ENCODE peak calls at places on chromosomes 7 and 10, in ten cellular contexts. Y is esophagus squamous epithelium, S is HepG2, N is Peyer's patch, M is IMR-90, U is adrenal gland, Z is uterus, K is tibial nerve, A is right lobe of liver, W is prostate gland. R is an unnamed sample.

GRCh38 chr10:7412482-7413251 is 1.8 kb upstream of the SFMBT2 start:
- DNase-seq in Y (no peak), A (peak; percentile 58), U (peak; percentile 59), S (no peak), Z (no peak), K (no peak), W (peak; percentile 56), M (no peak), N (peak; percentile 62), R (no peak)

GRCh38 chr10:118958984-118959916 is 70.3 kb upstream of the NANOS1 start:
- DNase-seq in Z (peak; percentile 37), W (peak; percentile 32), M (peak; percentile 25), A (no peak), Y (no peak), U (peak; percentile 93), N (peak; percentile 51), K (peak; percentile 32), S (no peak), R (peak; percentile 91)

GRCh38 chr10:83346216-83346910 is 792.9 kb upstream of the GHITM start:
- DNase-seq in W (no peak), A (no peak), Y (no peak), S (no peak), Z (no peak), U (no peak), M (peak; percentile 4), N (no peak), K (no peak), R (no peak)

GRCh38 chr10:33612116-33612515 is 277.6 kb upstream of the NRP1 start:
- DNase-seq in A (no peak), Y (no peak), S (no peak), K (no peak), W (no peak), Z (no peak), N (no peak), U (no peak), M (peak; percentile 1), R (peak; percentile 26)

GRCh38 chr7:23529262-23529859 is 2.4 kb downstream of the TRA2A start:
- DNase-seq in K (no peak), M (no peak), S (no peak), Z (no peak), A (no peak), Y (no peak), N (no peak), W (no peak), U (no peak), R (no peak)

GRCh38 chr7:116429986-116430619 is 69.4 kb upstream of the CAV2 start:
- DNase-seq in Y (no peak), Z (no peak), U (no peak), S (no peak), N (no peak), W (no peak), K (no peak), M (no peak), A (no peak), R (no peak)

GRCh38 chr10:77111611-77112550 is 525.7 kb downstream of the KCNMA1 start:
- DNase-seq in S (peak; percentile 60), N (no peak), W (no peak), U (peak; percentile 16), Z (no peak), K (no peak), Y (no peak), A (no peak), M (peak; percentile 87), R (no peak)

GRCh38 chr10:110568055-110568735 is 700 bp downstream of the SMC3 start:
- DNase-seq in K (peak; percentile 25), Y (no peak), A (no peak), M (no peak), N (peak; percentile 75), S (peak; percentile 21), Z (peak; percentile 30), W (peak; percentile 25), U (peak; percentile 37), R (peak; percentile 32)

DNA sequence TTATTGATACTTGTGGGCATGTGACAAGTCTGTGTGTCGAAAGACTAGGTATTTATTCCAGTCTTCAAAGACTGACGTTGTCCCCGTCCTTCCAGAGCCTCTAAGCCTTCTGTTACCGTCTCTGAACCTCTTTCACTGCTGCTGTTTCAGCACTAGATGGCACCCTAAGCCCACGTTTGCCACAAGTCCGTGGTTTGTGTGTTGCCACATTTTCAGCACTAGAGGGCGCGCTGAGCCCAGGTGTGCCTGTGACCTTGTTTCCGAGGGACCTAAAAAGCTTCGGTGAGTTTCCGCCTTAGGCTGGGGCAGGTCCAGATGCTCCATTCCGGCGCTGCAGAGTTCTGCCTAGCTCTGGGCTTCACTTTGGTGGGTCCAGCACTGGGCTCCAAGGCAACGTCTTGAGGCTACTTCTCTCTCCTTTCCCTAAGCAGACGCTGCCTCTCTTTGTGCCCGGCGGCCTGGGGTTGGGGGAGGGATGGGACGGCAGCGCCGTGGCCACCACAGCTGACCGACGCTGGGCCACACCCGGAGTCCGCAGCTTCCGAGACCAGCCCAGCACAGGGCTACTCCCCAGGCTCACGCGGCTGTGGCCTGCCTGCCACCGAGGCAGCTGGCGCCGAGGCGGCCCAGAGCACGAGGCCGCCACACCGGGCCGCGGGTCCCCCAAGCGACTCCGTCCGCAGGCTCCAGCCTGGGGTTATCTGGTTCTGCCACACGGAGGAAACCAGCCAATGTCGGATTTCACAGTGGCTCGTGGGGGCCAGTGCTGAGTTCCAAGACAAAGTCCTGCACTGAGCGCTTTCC is 520.2 kb downstream of the REEP3 start:
- DNase-seq in U (peak; percentile 80), S (peak; percentile 65), Y (peak; percentile 12), N (peak; percentile 82), K (peak; percentile 33), A (peak; percentile 73), Z (peak; percentile 39), M (peak; percentile 72), W (peak; percentile 48), R (peak; percentile 92)
- H3K4me3 ChIP-seq in U (peak overlapping the region; percentile 16), S (no peak overlapping the region), Y (peak overlapping the region; percentile 13), N (peak overlapping the region; percentile 31), K (no peak overlapping the region), A (peak overlapping the region; percentile 29), Z (no peak overlapping the region), M (no peak overlapping the region), W (peak overlapping the region; percentile 7), R (no peak overlapping the region)

GRCh38 chr10:101031128-101031795 is at the start of the genes PDZD7 and SFXN3:
- DNase-seq in A (peak; percentile 98), Z (peak; percentile 96), K (peak; percentile 94), N (peak; percentile 99), W (peak; percentile 95), U (peak; percentile 96), S (peak; percentile 79), Y (peak; percentile 58), M (peak; percentile 91), R (peak; percentile 94)

GRCh38 chr10:101030492-101031127 is 319 bp downstream of the PDZD7 start:
- DNase-seq in U (no peak), Y (no peak), W (no peak), N (peak; percentile 62), A (no peak), M (no peak), S (no peak), K (no peak), Z (no peak), R (no peak)

GRCh38 chr10:101031796-101032636 is 982 bp downstream of the SFXN3 start:
- DNase-seq in Y (no peak), U (peak; percentile 79), K (peak; percentile 71), N (peak; percentile 95), Z (peak; percentile 69), A (peak; percentile 82), M (peak; percentile 63), W (peak; percentile 66), S (peak; percentile 49), R (peak; percentile 86)

GRCh38 chr10:101035314-101035713 is 4.3 kb downstream of the SFXN3 start:
- DNase-seq in W (no peak), M (no peak), Z (no peak), S (no peak), Y (no peak), K (no peak), U (no peak), N (no peak), A (no peak), R (no peak)

GRCh38 chr10:101032637-101033201 is 1.7 kb downstream of the SFXN3 start:
- DNase-seq in S (peak; percentile 44), K (no peak), N (no peak), A (peak; percentile 42), Z (peak; percentile 72), Y (no peak), W (no peak), M (peak; percentile 91), U (peak; percentile 78), R (peak; percentile 74)
- TF ChIP-seq POLR2A in S (peak; percentile 25), K (no peak), N (peak; percentile 67), A (no peak), Z (no peak), Y (no peak), W (no peak), M (peak; percentile 90), U (peak; percentile 62), R (no peak)

GRCh38 chr10:79140906-79141305 is 72.1 kb downstream of the ZMIZ1 start:
- DNase-seq in Y (no peak), S (no peak), A (no peak), W (no peak), U (no peak), M (peak; percentile 46), N (no peak), Z (no peak), K (no peak), R (no peak)

GRCh38 chr10:79143879-79144278 is 75.1 kb downstream of the ZMIZ1 start:
- DNase-seq in U (no peak), N (no peak), S (no peak), K (no peak), A (no peak), Z (no peak), M (no peak), W (no peak), Y (no peak), R (no peak)

GRCh38 chr10:79144341-79145173 is 75.8 kb downstream of the ZMIZ1 start:
- DNase-seq in A (no peak), W (no peak), Z (no peak), Y (no peak), M (no peak), N (no peak), K (no peak), S (no peak), U (no peak), R (no peak)

GRCh38 chr10:79142064-79142491 is 73.3 kb downstream of the ZMIZ1 start:
- DNase-seq in U (peak; percentile 79), S (no peak), M (peak; percentile 85), K (no peak), N (no peak), Z (peak; percentile 92), A (no peak), W (no peak), Y (no peak), R (no peak)

DNA sequence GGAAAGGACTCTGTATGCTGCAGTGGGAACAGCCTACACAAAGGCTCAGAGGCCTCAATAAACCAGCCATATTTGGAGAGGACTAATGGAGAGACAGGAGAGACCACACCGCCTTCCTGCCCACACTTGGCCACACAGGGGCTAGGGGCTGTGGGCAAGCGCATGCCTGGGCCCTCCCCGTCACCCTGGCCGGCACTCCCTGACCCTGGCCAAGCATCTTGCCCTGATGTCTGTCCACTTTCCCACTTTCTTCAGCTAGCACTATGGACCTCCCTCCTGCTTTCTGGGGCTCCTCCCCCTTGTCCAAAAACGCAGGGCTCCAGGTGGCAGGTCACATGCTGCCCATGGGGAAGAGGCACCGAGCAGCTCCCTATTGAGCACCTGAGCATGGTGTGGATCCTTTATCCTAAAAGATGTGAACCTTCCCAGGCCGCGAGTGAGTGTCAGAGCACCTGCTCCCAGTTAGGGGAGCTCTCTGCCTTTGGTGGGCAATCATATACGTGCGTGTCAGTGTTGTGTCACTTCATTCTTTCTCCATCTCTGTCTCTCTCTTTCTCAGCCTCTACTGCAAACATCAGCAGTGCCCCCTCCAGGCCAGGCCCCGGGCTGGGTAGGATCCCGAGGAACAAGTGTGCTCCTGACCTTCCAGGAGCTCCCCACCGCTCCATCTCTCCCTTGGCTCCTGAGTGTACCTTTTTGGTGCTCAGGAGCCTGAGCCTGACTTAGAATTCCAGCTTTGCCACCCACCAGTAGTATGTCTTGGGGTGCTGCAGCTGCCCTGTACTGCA is 74.0 kb downstream of the ZMIZ1 start:
- DNase-seq in M (no peak), K (no peak), S (no peak), A (no peak), U (no peak), Y (no peak), Z (no peak), W (no peak), N (no peak), R (no peak)
- TF ChIP-seq CTCF in M (no peak), K (no peak), S (peak; percentile 31), A (no peak), U (no peak), Y (no peak), Z (no peak), W (no peak), N (no peak), R (no peak)

GRCh38 chr10:68787813-68788212 is 39.5 kb upstream of the STOX1 start:
- DNase-seq in S (no peak), U (no peak), Y (no peak), K (no peak), N (no peak), W (no peak), A (no peak), Z (no peak), M (no peak), R (no peak)

GRCh38 chr10:68784476-68784875 is 42.9 kb upstream of the STOX1 start:
- DNase-seq in A (no peak), Y (no peak), N (no peak), Z (no peak), M (peak; percentile 8), U (no peak), K (no peak), W (no peak), S (no peak), R (no peak)

GRCh38 chr10:68781613-68782574 is 45.4 kb upstream of the STOX1 start:
- DNase-seq in Y (no peak), U (no peak), Z (no peak), N (peak; percentile 28), W (no peak), S (no peak), K (no peak), M (no peak), A (no peak), R (no peak)
- H3K4me3 ChIP-seq in Y (no peak overlapping the region), U (no peak overlapping the region), Z (no peak overlapping the region), N (no peak overlapping the region), W (no peak overlapping the region), S (no peak overlapping the region), K (no peak overlapping the region), M (no peak overlapping the region), A (no peak overlapping the region), R (no peak overlapping the region)